ENCODE peak calls at places on chromosomes 6 and 20, in four cellular contexts. One of them, this sample, is unnamed.

GRCh38 chr6:87574237-87574636 is 15.6 kb downstream of the RARS2 start:
- DNase-seq in H1: no peak
- DNase-seq in GM12878: no peak
- DNase-seq in K562: no peak
- DNase-seq in this sample: no peak

GRCh38 chr6:12084681-12085080 is 72.6 kb downstream of the HIVEP1 start:
- DNase-seq in H1: no peak
- DNase-seq in GM12878: no peak
- DNase-seq in K562: no peak
- DNase-seq in this sample: no peak

GRCh38 chr6:31400467-31401289 is 2.7 kb upstream of the MICA start:
- DNase-seq in H1: no peak
- DNase-seq in GM12878: no peak
- DNase-seq in K562: peak
- DNase-seq in this sample: no peak

GRCh38 chr6:16409531-16410441 is 171.4 kb downstream of the GMPR start:
- DNase-seq in H1: peak
- DNase-seq in GM12878: no peak
- DNase-seq in K562: peak
- DNase-seq in this sample: peak

GRCh38 chr6:7523922-7524321 is 17.5 kb upstream of the DSP start:
- DNase-seq in H1: no peak
- DNase-seq in GM12878: no peak
- DNase-seq in K562: no peak
- DNase-seq in this sample: no peak

GRCh38 chr20:64143018-64143801 is 21.0 kb upstream of the MYT1 start:
- DNase-seq in H1: no peak
- DNase-seq in GM12878: no peak
- DNase-seq in K562: no peak
- DNase-seq in this sample: no peak

GRCh38 chr6:113662688-113663333 is 194.3 kb upstream of the MARCKS start:
- DNase-seq in H1: no peak
- DNase-seq in GM12878: no peak
- DNase-seq in K562: no peak
- DNase-seq in this sample: no peak

GRCh38 chr20:19713851-19714716 is 44.0 kb upstream of the RIN2 start:
- DNase-seq in H1: no peak
- DNase-seq in GM12878: no peak
- DNase-seq in K562: no peak
- DNase-seq in this sample: no peak

GRCh38 chr6:11093065-11093590 is 506 bp upstream of the SMIM13 start:
- DNase-seq in H1: no peak
- DNase-seq in GM12878: no peak
- DNase-seq in K562: peak
- DNase-seq in this sample: no peak

GRCh38 chr6:152170702-152171667 is 363.5 kb downstream of the ESR1 start:
- DNase-seq in H1: no peak
- DNase-seq in GM12878: peak
- DNase-seq in K562: no peak
- DNase-seq in this sample: no peak

GRCh38 chr20:33791959-33792597 is 19.1 kb upstream of the CHMP4B start:
- DNase-seq in H1: peak
- DNase-seq in GM12878: no peak
- DNase-seq in K562: peak
- DNase-seq in this sample: no peak

GRCh38 chr6:34457747-34458462 is 8.0 kb upstream of the PACSIN1 start:
- DNase-seq in H1: no peak
- DNase-seq in GM12878: no peak
- DNase-seq in K562: no peak
- DNase-seq in this sample: no peak

GRCh38 chr6:34457392-34457746 is 8.5 kb upstream of the PACSIN1 start:
- DNase-seq in H1: no peak
- DNase-seq in GM12878: no peak
- DNase-seq in K562: no peak
- DNase-seq in this sample: no peak

GRCh38 chr6:34451192-34451591 is 14.7 kb upstream of the PACSIN1 start:
- DNase-seq in H1: no peak
- DNase-seq in GM12878: no peak
- DNase-seq in K562: no peak
- DNase-seq in this sample: no peak

GRCh38 chr6:34459899-34460593 is 5.8 kb upstream of the PACSIN1 start:
- DNase-seq in H1: no peak
- DNase-seq in GM12878: peak
- DNase-seq in K562: peak
- DNase-seq in this sample: peak

GRCh38 chr6:34455831-34456230 is 10.0 kb upstream of the PACSIN1 start:
- DNase-seq in H1: no peak
- DNase-seq in GM12878: no peak
- DNase-seq in K562: no peak
- DNase-seq in this sample: no peak
- TF ChIP-seq CTCF in H1: no peak
- TF ChIP-seq CTCF in GM12878: no peak
- TF ChIP-seq CTCF in K562: no peak
- TF ChIP-seq CTCF in this sample: no peak

GRCh38 chr6:73282876-73283275 is 19.9 kb upstream of the KHDC1 start:
- DNase-seq in H1: no peak
- DNase-seq in GM12878: no peak
- DNase-seq in K562: no peak
- DNase-seq in this sample: no peak

GRCh38 chr6:73290435-73290834 is 27.4 kb upstream of the KHDC1 start:
- DNase-seq in H1: no peak
- DNase-seq in GM12878: no peak
- DNase-seq in K562: no peak
- DNase-seq in this sample: no peak

GRCh38 chr6:73286752-73287151 is 23.8 kb upstream of the KHDC1 start:
- DNase-seq in H1: no peak
- DNase-seq in GM12878: no peak
- DNase-seq in K562: no peak
- DNase-seq in this sample: no peak

GRCh38 chr6:73285674-73286283 is 22.8 kb upstream of the KHDC1 start:
- DNase-seq in H1: no peak
- DNase-seq in GM12878: no peak
- DNase-seq in K562: peak
- DNase-seq in this sample: no peak
- TF ChIP-seq SIN3A in H1: no peak
- TF ChIP-seq SIN3A in GM12878: no peak
- TF ChIP-seq SIN3A in K562: no peak
- TF ChIP-seq SIN3A in this sample: no peak

GRCh38 chr6:43768983-43769525 is 957 bp upstream of the VEGFA start:
- DNase-seq in H1: no peak
- DNase-seq in GM12878: no peak
- DNase-seq in K562: no peak
- DNase-seq in this sample: no peak

GRCh38 chr6:43769526-43770416 is at the start of gene VEGFA:
- DNase-seq in H1: no peak
- DNase-seq in GM12878: peak
- DNase-seq in K562: peak
- DNase-seq in this sample: peak

GRCh38 chr6:43766964-43767461 is 3.0 kb upstream of the VEGFA start:
- DNase-seq in H1: no peak
- DNase-seq in GM12878: no peak
- DNase-seq in K562: no peak
- DNase-seq in this sample: no peak

GRCh38 chr6:43767553-43768505 is 2.2 kb upstream of the VEGFA start:
- DNase-seq in H1: no peak
- DNase-seq in GM12878: no peak
- DNase-seq in K562: no peak
- DNase-seq in this sample: no peak

GRCh38 chr6:43768506-43768860 is 1.5 kb upstream of the VEGFA start:
- DNase-seq in H1: no peak
- DNase-seq in GM12878: no peak
- DNase-seq in K562: no peak
- DNase-seq in this sample: no peak
- H3K4me3 ChIP-seq in H1: no peak
- H3K4me3 ChIP-seq in GM12878: no peak
- H3K4me3 ChIP-seq in K562: no peak
- H3K4me3 ChIP-seq in this sample: no peak

GRCh38 chr6:75145211-75145610 is 60.6 kb downstream of the COL12A1 start:
- DNase-seq in H1: no peak
- DNase-seq in GM12878: no peak
- DNase-seq in K562: no peak
- DNase-seq in this sample: no peak

GRCh38 chr6:75143186-75143585 is 62.7 kb downstream of the COL12A1 start:
- DNase-seq in H1: no peak
- DNase-seq in GM12878: no peak
- DNase-seq in K562: no peak
- DNase-seq in this sample: no peak

GRCh38 chr6:75145976-75146375 is 59.9 kb downstream of the COL12A1 start:
- DNase-seq in H1: no peak
- DNase-seq in GM12878: no peak
- DNase-seq in K562: no peak
- DNase-seq in this sample: no peak

GRCh38 chr6:75147512-75147911 is 58.3 kb downstream of the COL12A1 start:
- DNase-seq in H1: no peak
- DNase-seq in GM12878: peak
- DNase-seq in K562: no peak
- DNase-seq in this sample: no peak

GRCh38 chr6:75144396-75144795 is 61.5 kb downstream of the COL12A1 start:
- DNase-seq in H1: no peak
- DNase-seq in GM12878: no peak
- DNase-seq in K562: no peak
- DNase-seq in this sample: no peak
- TF ChIP-seq CTCF in H1: no peak
- TF ChIP-seq CTCF in GM12878: no peak
- TF ChIP-seq CTCF in K562: no peak
- TF ChIP-seq CTCF in this sample: no peak

DNA sequence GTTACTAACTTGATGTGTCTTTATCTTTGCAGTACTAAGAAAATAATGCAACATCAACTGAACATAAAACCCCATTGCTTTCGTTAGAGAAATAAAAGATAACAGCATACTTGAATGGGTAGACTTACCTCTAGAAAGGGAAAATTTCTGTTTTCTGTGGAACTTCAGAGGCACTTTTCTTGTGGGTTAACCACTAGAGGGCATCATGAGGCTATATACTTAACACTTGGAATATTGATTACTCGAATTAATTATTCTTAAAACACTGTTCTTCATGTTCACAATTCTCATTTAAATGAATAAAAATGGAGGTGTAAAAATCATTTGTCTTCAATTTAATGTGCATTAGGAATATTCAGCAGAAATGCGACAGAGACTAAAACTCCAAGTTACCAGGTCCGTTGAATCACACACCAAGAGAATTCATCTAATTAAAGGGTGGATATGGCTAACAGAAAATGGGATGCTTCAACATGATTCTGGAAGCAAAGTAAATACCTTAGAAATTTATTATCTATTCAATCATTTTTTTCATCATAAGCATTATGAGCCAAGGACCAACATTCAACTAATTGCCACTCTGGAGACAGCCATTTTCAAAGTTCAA is 330.8 kb upstream of the PREP start:
- DNase-seq in H1: no peak
- DNase-seq in GM12878: no peak
- DNase-seq in K562: peak
- DNase-seq in this sample: no peak
- TF ChIP-seq SIN3A in H1: no peak
- TF ChIP-seq SIN3A in GM12878: no peak
- TF ChIP-seq SIN3A in K562: no peak
- TF ChIP-seq SIN3A in this sample: no peak

GRCh38 chr6:52271852-52272460 is 12.6 kb downstream of the MCM3 start:
- DNase-seq in H1: no peak
- DNase-seq in GM12878: no peak
- DNase-seq in K562: no peak
- DNase-seq in this sample: no peak
- H3K4me3 ChIP-seq in H1: no peak
- H3K4me3 ChIP-seq in GM12878: no peak
- H3K4me3 ChIP-seq in K562: no peak
- H3K4me3 ChIP-seq in this sample: no peak

GRCh38 chr6:35729722-35730121 is 7.1 kb upstream of the ARMC12 start:
- DNase-seq in H1: no peak
- DNase-seq in GM12878: no peak
- DNase-seq in K562: no peak
- DNase-seq in this sample: no peak

GRCh38 chr6:35727206-35727934 is 9.5 kb upstream of the ARMC12 start:
- DNase-seq in H1: no peak
- DNase-seq in GM12878: no peak
- DNase-seq in K562: peak
- DNase-seq in this sample: no peak

GRCh38 chr6:35727935-35728662 is 8.7 kb upstream of the ARMC12 start:
- DNase-seq in H1: no peak
- DNase-seq in GM12878: no peak
- DNase-seq in K562: peak
- DNase-seq in this sample: no peak

GRCh38 chr6:35729349-35729678 is 7.5 kb upstream of the ARMC12 start:
- DNase-seq in H1: no peak
- DNase-seq in GM12878: no peak
- DNase-seq in K562: no peak
- DNase-seq in this sample: no peak

GRCh38 chr6:35728663-35729348 is 8.0 kb upstream of the ARMC12 start:
- DNase-seq in H1: no peak
- DNase-seq in GM12878: no peak
- DNase-seq in K562: peak
- DNase-seq in this sample: no peak
- TF ChIP-seq CTCF in H1: no peak
- TF ChIP-seq CTCF in GM12878: peak
- TF ChIP-seq CTCF in K562: no peak
- TF ChIP-seq CTCF in this sample: no peak